ENCODE peak calls at places on chromosomes 1 and 21, in seven cellular contexts. Y is left lung, N is colonic mucosa, O is astrocyte of the cerebellum, L is neural progenitor cell, Z is fibroblast of mammary gland, R is IMR-90. M is an unnamed sample.

GRCh38 chr1:172727956-172728603 is 69.2 kb downstream of the FASLG start:
- DNase-seq in Y (no peak), N (no peak), O (no peak), L (peak), Z (peak), R (peak), M (peak)

GRCh38 chr1:23809751-23810171 is 9.2 kb upstream of the GALE start:
- DNase-seq in Y (peak), N (peak), O (no peak), L (peak), Z (peak), R (peak), M (peak)

GRCh38 chr1:30253807-30254440 is 469.5 kb downstream of the MATN1 start:
- DNase-seq in Y (no peak), N (no peak), O (no peak), L (peak), Z (no peak), R (no peak), M (no peak)

GRCh38 chr1:210294991-210295773 is 33.5 kb upstream of the HHAT start:
- DNase-seq in Y (no peak), N (no peak), O (no peak), L (peak), Z (peak), R (no peak), M (peak)

GRCh38 chr1:64572222-64572900 is 102.4 kb downstream of the CACHD1 start:
- DNase-seq in Y (no peak), N (no peak), O (no peak), L (peak), Z (no peak), R (no peak), M (no peak)

GRCh38 chr21:21612446-21612845 is 614.2 kb downstream of the NCAM2 start:
- DNase-seq in Y (no peak), N (no peak), O (peak), L (peak), Z (peak), R (peak), M (peak)

GRCh38 chr1:11156441-11156840 is 32.7 kb upstream of the ANGPTL7 start:
- DNase-seq in Y (no peak), N (no peak), O (no peak), L (no peak), Z (no peak), R (no peak), M (no peak)

GRCh38 chr1:12052008-12052573 is 11.0 kb upstream of the TNFRSF8 start:
- DNase-seq in Y (no peak), N (peak), O (peak), L (no peak), Z (peak), R (peak), M (peak)

GRCh38 chr1:61301824-61302652 is 219.7 kb downstream of the NFIA start:
- DNase-seq in Y (no peak), N (no peak), O (no peak), L (no peak), Z (peak), R (peak), M (peak)

DNA sequence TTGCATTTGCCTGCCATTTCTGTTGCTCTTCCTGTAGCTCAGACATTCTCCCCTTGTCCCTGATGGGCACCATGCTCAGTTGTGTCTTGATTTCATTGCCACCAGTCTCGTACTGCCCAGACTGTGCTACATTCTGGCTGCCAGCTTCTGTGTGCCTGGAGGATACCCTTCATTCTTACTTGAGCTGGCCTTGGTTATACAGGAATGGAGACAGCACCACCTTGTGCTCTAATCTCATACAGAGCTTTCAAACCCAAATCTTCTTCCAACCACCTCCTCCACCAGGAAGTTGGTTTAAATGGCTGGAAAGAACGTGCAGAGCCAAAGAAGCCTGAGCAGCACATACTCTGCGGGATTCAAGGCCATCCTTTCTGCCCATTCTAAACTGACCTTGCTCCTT is 165.3 kb downstream of the SLC35F3 start:
- DNase-seq in Y (no peak), N (no peak), O (no peak), L (no peak), Z (no peak), R (no peak), M (no peak)
- TF ChIP-seq CTCF in Y (no peak), N (no peak), O (peak), L (peak), Z (no peak), R (no peak), M (no peak)

GRCh38 chr1:84434081-84434755 is 35.9 kb downstream of the DNASE2B start:
- DNase-seq in Y (no peak), N (no peak), O (no peak), L (no peak), Z (no peak), R (no peak), M (no peak)
- H3K4me3 ChIP-seq in Y (no peak), N (no peak), O (no peak), L (no peak), Z (no peak), R (no peak), M (no peak)

DNA sequence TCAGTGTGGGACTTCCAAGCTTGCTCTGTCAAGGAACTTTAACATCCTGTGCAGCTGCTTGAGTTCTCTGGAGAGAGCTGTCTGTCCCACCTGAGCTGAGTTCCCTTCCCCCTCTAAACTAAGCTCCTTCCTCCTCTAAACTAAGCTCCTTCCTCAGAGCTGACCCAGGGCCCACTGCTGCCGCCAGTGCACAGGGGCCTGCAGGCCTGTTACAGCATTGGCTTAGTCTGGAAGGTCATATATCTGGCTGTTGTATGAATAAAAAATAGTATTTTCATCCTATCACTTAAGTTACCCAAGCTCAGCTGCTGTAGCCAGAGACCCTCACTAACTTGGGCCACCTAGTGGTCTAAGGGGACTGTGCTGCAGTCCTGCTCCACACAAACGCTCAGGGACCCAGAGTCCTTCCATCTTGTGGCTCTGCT is 71.1 kb upstream of the GCLM start:
- DNase-seq in Y (no peak), N (no peak), O (no peak), L (peak), Z (no peak), R (no peak), M (peak)
- TF ChIP-seq CTCF in Y (no peak), N (no peak), O (peak), L (peak), Z (peak), R (peak), M (peak)

DNA sequence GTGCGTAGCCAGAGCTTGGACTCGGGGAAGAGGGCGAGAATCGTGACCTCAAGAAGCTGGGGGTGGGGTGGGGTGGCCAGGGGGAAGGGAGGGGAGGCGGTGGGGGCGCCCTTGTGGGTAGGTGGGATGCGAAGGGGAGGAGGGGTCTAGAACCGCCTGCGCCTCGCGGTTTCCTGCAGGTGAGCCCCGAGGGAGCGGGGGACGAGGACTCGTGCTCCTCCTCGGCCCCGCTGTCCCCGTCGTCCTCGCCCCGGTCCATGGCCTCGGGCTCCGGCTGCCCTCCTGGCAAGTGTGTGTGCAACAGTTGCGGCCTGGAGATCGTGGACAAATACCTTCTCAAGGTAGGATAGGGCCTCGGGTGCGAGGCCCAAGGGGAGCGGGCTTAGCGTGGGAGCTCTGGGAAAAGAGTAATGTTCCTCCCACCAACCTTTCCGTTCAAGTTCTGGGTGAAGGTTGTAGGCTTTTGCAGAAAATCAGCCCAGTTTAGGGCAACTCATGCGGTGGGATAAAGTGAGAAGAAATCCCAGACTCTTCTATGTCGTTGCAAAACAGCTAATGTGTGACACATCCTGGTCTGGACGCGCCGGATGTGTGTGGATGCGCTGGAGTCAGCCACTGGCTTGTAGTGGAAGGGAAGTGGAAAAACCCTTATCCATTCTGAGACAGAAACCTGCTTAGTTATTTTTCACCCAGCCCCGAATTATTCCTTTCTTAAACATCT is 2.9 kb downstream of the LHX8 start:
- DNase-seq in Y (peak), N (no peak), O (no peak), L (peak), Z (peak), R (no peak), M (peak)
- H3K4me3 ChIP-seq in Y (no peak), N (no peak), O (no peak), L (peak), Z (no peak), R (no peak), M (no peak)

GRCh38 chr1:179195374-179195773 is 34.1 kb downstream of the ABL2 start:
- DNase-seq in Y (no peak), N (no peak), O (no peak), L (no peak), Z (no peak), R (no peak), M (no peak)

GRCh38 chr1:179190861-179191260 is 38.6 kb downstream of the ABL2 start:
- DNase-seq in Y (no peak), N (no peak), O (no peak), L (no peak), Z (peak), R (no peak), M (no peak)

GRCh38 chr1:179197690-179198297 is 31.7 kb downstream of the ABL2 start:
- DNase-seq in Y (peak), N (no peak), O (no peak), L (no peak), Z (no peak), R (no peak), M (no peak)

DNA sequence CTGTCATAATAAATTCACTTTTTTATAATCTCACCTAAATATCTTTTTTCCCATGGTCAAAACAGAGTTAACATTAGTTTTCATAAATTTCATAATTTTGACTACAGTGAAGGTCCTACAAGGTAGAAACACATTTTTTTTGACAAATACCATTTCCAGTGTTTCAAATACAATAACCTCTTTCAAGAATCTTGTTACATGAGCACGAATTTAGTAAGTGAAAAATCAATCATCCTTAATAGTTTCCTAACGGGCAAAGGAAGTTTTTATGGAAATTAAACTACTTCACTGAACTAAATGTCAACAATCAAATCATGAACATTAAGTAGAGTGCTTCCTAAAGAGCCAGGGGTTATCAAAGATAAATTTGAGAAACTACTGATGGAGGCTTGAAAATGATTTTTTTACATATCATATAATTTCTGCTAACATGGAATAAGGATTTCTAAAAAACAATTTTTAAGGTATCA is 35.4 kb downstream of the ABL2 start:
- DNase-seq in Y (no peak), N (no peak), O (no peak), L (no peak), Z (no peak), R (no peak), M (no peak)
- TF ChIP-seq CTCF in Y (no peak), N (no peak), O (no peak), L (no peak), Z (no peak), R (no peak), M (no peak)

DNA sequence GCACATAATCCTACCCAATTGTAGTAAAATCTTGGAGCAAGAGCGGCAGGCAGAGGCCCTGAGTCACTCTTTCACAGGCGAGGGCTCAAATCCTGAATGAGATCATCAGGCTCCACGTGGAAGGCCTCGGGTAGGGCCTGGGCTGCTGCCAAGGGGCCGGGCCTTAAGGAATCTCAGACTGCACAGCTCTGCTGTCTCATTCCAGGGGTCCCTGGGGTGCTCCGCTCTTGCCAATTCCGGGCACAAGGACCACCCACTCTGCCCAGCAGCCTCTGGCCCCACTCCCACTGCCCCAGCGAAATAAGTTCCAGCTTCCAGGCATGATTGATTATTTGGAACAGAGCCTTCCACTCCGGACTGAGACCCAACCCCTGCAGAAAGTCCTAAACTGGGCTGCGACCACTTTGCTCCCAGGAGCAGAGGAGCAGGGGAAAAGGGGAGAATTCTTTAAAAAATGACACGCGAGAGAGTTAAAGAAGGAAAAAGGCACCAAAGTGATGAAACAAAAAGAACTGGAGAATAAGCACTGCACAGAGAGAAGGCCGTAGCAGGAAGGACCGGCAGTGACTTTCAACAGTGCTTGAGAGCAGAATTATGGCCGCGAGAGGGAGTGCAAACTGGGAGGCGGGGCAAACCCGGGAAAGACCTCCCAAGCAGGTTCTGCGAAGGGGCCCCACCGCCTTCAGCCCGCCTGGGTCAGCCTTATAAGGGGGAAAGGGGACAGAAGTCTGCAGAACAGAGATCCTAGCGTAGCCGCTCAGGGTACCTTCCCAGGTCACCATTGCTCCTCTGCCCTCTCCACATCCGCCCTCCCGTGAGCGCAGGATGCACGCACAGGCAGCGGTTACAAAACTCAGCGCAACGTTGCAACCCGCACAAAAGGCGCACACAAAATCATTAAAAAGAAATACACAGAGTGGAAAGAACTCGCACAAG is 2.0 kb downstream of the ADAMTS1 start:
- DNase-seq in Y (peak), N (peak), O (peak), L (peak), Z (peak), R (peak), M (peak)
- H3K4me3 ChIP-seq in Y (peak), N (peak), O (peak), L (peak), Z (peak), R (peak), M (peak)

GRCh38 chr1:91406773-91407389 is 2.2 kb upstream of the HFM1 start:
- DNase-seq in Y (no peak), N (no peak), O (no peak), L (no peak), Z (peak), R (no peak), M (peak)

GRCh38 chr1:91400133-91400725 is 4.4 kb downstream of the HFM1 start:
- DNase-seq in Y (no peak), N (no peak), O (peak), L (peak), Z (peak), R (no peak), M (peak)

GRCh38 chr1:91402023-91402422 is 2.6 kb downstream of the HFM1 start:
- DNase-seq in Y (no peak), N (no peak), O (no peak), L (no peak), Z (peak), R (peak), M (peak)

GRCh38 chr1:91404151-91405012 is at the start of gene HFM1:
- DNase-seq in Y (peak), N (peak), O (peak), L (peak), Z (peak), R (peak), M (peak)
- TF ChIP-seq CTCF in Y (no peak), N (no peak), O (no peak), L (peak), Z (no peak), R (no peak), M (no peak)

DNA sequence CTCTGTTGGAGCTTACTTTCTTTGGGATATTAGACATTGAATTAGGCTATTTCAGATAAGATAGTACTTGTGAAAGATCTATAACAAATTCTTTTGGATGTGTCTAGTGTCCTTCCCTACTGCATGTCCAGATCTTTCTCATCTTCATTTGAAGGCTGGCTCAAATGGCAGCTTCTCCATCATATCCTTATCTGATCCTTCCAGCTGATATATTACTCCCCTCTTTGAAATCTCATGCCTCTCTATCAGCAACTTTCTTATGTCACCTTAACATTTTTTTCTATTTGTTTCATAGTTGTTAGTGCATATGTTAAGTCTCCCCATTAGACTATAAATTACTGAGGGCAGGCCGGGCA is 17.5 kb downstream of the CAP1 start:
- DNase-seq in Y (no peak), N (no peak), O (no peak), L (no peak), Z (no peak), R (no peak), M (no peak)
- H3K4me3 ChIP-seq in Y (no peak), N (no peak), O (no peak), L (no peak), Z (no peak), R (no peak), M (no peak)

DNA sequence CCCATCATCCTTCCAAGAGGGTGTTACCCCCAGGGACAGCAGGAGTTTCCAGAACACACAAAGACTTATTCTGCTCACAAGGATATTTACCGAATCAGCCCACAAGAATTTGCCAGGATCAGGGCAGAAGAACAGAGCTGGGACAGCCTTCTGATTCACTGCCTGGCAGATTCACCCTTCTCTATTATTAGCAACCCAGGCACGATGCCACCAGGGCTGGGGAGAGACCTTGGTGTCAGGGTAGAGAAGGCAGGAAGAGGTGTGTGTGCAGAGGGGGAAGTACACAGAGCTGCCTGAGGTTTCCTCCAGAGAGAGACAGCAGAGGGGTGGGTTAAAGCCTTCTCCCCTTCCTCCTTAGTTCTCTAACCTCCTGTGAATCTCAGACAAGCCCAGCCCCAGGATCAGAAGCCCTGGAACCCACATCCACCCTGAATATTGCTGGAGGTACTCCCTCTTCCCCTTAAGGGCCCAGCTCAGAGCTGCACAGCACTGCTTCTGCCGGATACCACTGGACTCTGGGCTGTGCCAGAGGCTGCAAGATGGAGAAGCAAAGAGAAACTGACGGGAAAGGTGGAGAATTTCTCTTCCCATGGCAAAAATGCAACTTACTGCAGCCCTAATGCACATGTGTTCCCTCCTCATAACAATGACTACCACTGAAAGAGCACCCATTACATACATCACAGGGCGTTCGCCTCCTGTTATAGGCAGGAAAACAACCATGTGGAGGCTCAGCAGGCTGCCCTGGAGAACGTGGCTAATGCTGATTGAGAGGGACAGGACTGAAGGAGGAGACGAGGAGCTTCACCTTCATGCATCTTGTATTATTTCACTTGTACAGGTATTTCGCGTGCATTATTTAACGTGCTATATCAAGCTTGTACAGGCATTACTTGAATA is 61.7 kb downstream of the ITPKB start:
- DNase-seq in Y (no peak), N (peak), O (peak), L (no peak), Z (peak), R (peak), M (peak)
- TF ChIP-seq CTCF in Y (no peak), N (no peak), O (peak), L (no peak), Z (peak), R (no peak), M (no peak)

DNA sequence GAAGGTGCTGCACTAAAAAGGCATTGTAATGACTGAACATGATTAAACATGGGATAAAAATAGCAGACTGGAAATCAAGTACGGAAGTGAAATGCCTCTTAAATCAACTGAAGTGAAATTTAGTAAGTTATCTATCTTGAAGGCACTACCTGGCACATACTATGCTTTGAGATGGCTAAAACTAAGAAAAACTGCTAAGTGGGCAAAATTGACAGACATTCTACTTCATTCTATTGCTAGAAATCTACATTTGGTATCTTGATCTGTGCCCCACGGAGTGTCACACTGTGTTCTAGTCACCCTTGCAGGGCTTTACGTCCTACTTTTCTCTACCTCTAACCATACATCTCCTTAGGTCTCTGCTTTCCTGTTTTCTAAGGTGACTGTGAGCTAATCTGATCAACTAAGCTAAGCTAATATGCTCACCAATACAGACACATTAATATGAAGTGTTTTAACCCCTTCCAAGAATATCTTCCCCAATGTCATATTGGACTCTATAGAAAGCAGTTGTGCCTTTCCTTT is 4.1 kb downstream of the PDC start:
- DNase-seq in Y (no peak), N (no peak), O (no peak), L (no peak), Z (no peak), R (no peak), M (no peak)
- H3K4me3 ChIP-seq in Y (no peak), N (no peak), O (no peak), L (no peak), Z (no peak), R (no peak), M (no peak)

M was measured in AG10803.